ENCODE peak calls at places on chromosomes 2 and 18, in eight cellular contexts. D is HCT116; X is LoVo; F is neuronal stem cell; M is hippocampal formation; L is stimulated activated CD8-positive, alpha-beta memory T cell treated with anti-CD3 and anti-CD28 coated beads, Interleukin-15, amount 100 ng/mL, for 24 hours; Z is COR-L47; B is kidney. N is an unnamed sample.

GRCh38 chr2:65056215-65056989 is at the start of gene CEP68:
- DNase-seq in F (peak), D (peak), Z (peak), B (peak), M (peak), X (peak), L (peak), N (peak)

GRCh38 chr18:48973731-48974130 is 23.0 kb upstream of the SMAD7 start:
- DNase-seq in M (no peak), X (no peak), D (no peak), L (no peak), F (no peak), B (no peak), Z (no peak), N (no peak)

GRCh38 chr2:78861546-78861945 is 164.0 kb upstream of the REG3G start:
- DNase-seq in D (no peak), Z (no peak), F (no peak), L (no peak), B (no peak), X (peak), M (no peak), N (no peak)

GRCh38 chr18:41395695-41396094 is 559.3 kb upstream of the PIK3C3 start:
- DNase-seq in B (no peak), X (peak), M (no peak), F (no peak), Z (peak), D (no peak), L (no peak), N (no peak)

GRCh38 chr2:176638167-176639015 is 369.1 kb downstream of the MTX2 start:
- DNase-seq in B (peak), L (no peak), Z (peak), D (no peak), M (peak), F (peak), X (peak), N (peak)

GRCh38 chr18:51867767-51868166 is 472.2 kb upstream of the DCC start:
- DNase-seq in L (no peak), D (no peak), Z (no peak), M (no peak), F (peak), X (peak), B (no peak), N (no peak)

GRCh38 chr2:75548036-75548573 is 12.6 kb downstream of the EVA1A start:
- DNase-seq in F (no peak), L (no peak), D (no peak), M (no peak), Z (peak), B (no peak), X (no peak), N (peak)

GRCh38 chr2:209913786-209914185 is 88.7 kb upstream of the RPE start:
- DNase-seq in Z (no peak), M (no peak), X (no peak), L (no peak), B (no peak), D (no peak), F (no peak), N (no peak)

GRCh38 chr2:2573658-2574293 is 242.7 kb upstream of the MYT1L start:
- DNase-seq in D (no peak), F (no peak), M (no peak), X (no peak), L (no peak), B (no peak), Z (no peak), N (no peak)